ENCODE peak calls at places on chromosomes 13 and 19, in ten cellular contexts. One of them, this sample, is unnamed.

GRCh38 chr19:4870025-4870700 is 2.7 kb upstream of the PLIN3 start:
- DNase-seq in IMR-90: peak
- DNase-seq in fibroblast of pulmonary artery: peak
- DNase-seq in thyroid gland: no peak
- DNase-seq in GM12865: peak
- DNase-seq in lower leg skin: peak
- DNase-seq in neural progenitor cell: no peak
- DNase-seq in BJ: peak
- DNase-seq in uterus: peak
- DNase-seq in suprapubic skin: no peak
- DNase-seq in this sample: peak

GRCh38 chr13:28583661-28584091 is 75.3 kb upstream of the POMP start:
- DNase-seq in thyroid gland: no peak
- DNase-seq in lower leg skin: no peak
- DNase-seq in GM12865: no peak
- DNase-seq in neural progenitor cell: no peak
- DNase-seq in IMR-90: peak
- DNase-seq in uterus: no peak
- DNase-seq in suprapubic skin: no peak
- DNase-seq in fibroblast of pulmonary artery: no peak
- DNase-seq in BJ: no peak
- DNase-seq in this sample: no peak

GRCh38 chr13:67278230-67278629 is 48.1 kb upstream of the PCDH9 start:
- DNase-seq in uterus: no peak
- DNase-seq in fibroblast of pulmonary artery: peak
- DNase-seq in neural progenitor cell: no peak
- DNase-seq in thyroid gland: no peak
- DNase-seq in IMR-90: peak
- DNase-seq in GM12865: no peak
- DNase-seq in suprapubic skin: no peak
- DNase-seq in BJ: peak
- DNase-seq in lower leg skin: no peak
- DNase-seq in this sample: peak

GRCh38 chr19:13644648-13645047 is 119.7 kb upstream of the MRI1 start:
- DNase-seq in IMR-90: no peak
- DNase-seq in neural progenitor cell: no peak
- DNase-seq in suprapubic skin: no peak
- DNase-seq in lower leg skin: no peak
- DNase-seq in GM12865: peak
- DNase-seq in uterus: no peak
- DNase-seq in thyroid gland: no peak
- DNase-seq in BJ: no peak
- DNase-seq in fibroblast of pulmonary artery: no peak
- DNase-seq in this sample: no peak

GRCh38 chr13:39602277-39602613 is 748 bp downstream of the LHFPL6 start:
- DNase-seq in IMR-90: no peak
- DNase-seq in lower leg skin: no peak
- DNase-seq in GM12865: peak
- DNase-seq in suprapubic skin: no peak
- DNase-seq in neural progenitor cell: no peak
- DNase-seq in thyroid gland: no peak
- DNase-seq in uterus: no peak
- DNase-seq in fibroblast of pulmonary artery: no peak
- DNase-seq in BJ: no peak
- DNase-seq in this sample: no peak

GRCh38 chr13:112069063-112069726 is 2.2 kb downstream of the SOX1 start:
- DNase-seq in IMR-90: no peak
- DNase-seq in uterus: no peak
- DNase-seq in lower leg skin: no peak
- DNase-seq in suprapubic skin: no peak
- DNase-seq in thyroid gland: no peak
- DNase-seq in GM12865: no peak
- DNase-seq in BJ: no peak
- DNase-seq in neural progenitor cell: peak
- DNase-seq in fibroblast of pulmonary artery: no peak
- DNase-seq in this sample: no peak

GRCh38 chr13:40440990-40441820 is 225.2 kb downstream of the FOXO1 start:
- DNase-seq in IMR-90: no peak
- DNase-seq in uterus: peak
- DNase-seq in neural progenitor cell: no peak
- DNase-seq in GM12865: no peak
- DNase-seq in suprapubic skin: peak
- DNase-seq in lower leg skin: peak
- DNase-seq in thyroid gland: peak
- DNase-seq in BJ: no peak
- DNase-seq in fibroblast of pulmonary artery: peak
- DNase-seq in this sample: peak

GRCh38 chr13:39557285-39557955 is 45.6 kb downstream of the LHFPL6 start:
- DNase-seq in fibroblast of pulmonary artery: no peak
- DNase-seq in neural progenitor cell: no peak
- DNase-seq in IMR-90: no peak
- DNase-seq in suprapubic skin: no peak
- DNase-seq in thyroid gland: no peak
- DNase-seq in GM12865: no peak
- DNase-seq in BJ: no peak
- DNase-seq in lower leg skin: no peak
- DNase-seq in uterus: no peak
- DNase-seq in this sample: no peak

GRCh38 chr13:36101157-36101556 is 30.0 kb downstream of the DCLK1 start:
- DNase-seq in suprapubic skin: no peak
- DNase-seq in lower leg skin: no peak
- DNase-seq in IMR-90: no peak
- DNase-seq in GM12865: no peak
- DNase-seq in BJ: no peak
- DNase-seq in neural progenitor cell: no peak
- DNase-seq in thyroid gland: no peak
- DNase-seq in fibroblast of pulmonary artery: no peak
- DNase-seq in uterus: no peak
- DNase-seq in this sample: no peak

GRCh38 chr19:35347171-35347929 is at the start of gene FFAR1:
- DNase-seq in lower leg skin: no peak
- DNase-seq in GM12865: peak
- DNase-seq in thyroid gland: no peak
- DNase-seq in BJ: no peak
- DNase-seq in neural progenitor cell: no peak
- DNase-seq in fibroblast of pulmonary artery: no peak
- DNase-seq in IMR-90: no peak
- DNase-seq in uterus: no peak
- DNase-seq in suprapubic skin: peak
- DNase-seq in this sample: no peak

GRCh38 chr13:108257238-108257637 is 12.3 kb upstream of the TNFSF13B start:
- DNase-seq in IMR-90: no peak
- DNase-seq in fibroblast of pulmonary artery: no peak
- DNase-seq in suprapubic skin: no peak
- DNase-seq in thyroid gland: no peak
- DNase-seq in neural progenitor cell: no peak
- DNase-seq in lower leg skin: no peak
- DNase-seq in uterus: no peak
- DNase-seq in GM12865: no peak
- DNase-seq in BJ: no peak
- DNase-seq in this sample: no peak

GRCh38 chr19:5260381-5260967 is 80.1 kb downstream of the PTPRS start:
- DNase-seq in neural progenitor cell: no peak
- DNase-seq in lower leg skin: no peak
- DNase-seq in IMR-90: no peak
- DNase-seq in fibroblast of pulmonary artery: no peak
- DNase-seq in GM12865: no peak
- DNase-seq in suprapubic skin: no peak
- DNase-seq in uterus: no peak
- DNase-seq in BJ: no peak
- DNase-seq in thyroid gland: no peak
- DNase-seq in this sample: no peak

GRCh38 chr13:75383064-75383715 is 98.8 kb downstream of the TBC1D4 start:
- DNase-seq in neural progenitor cell: no peak
- DNase-seq in fibroblast of pulmonary artery: no peak
- DNase-seq in GM12865: no peak
- DNase-seq in BJ: no peak
- DNase-seq in IMR-90: no peak
- DNase-seq in uterus: no peak
- DNase-seq in thyroid gland: no peak
- DNase-seq in lower leg skin: no peak
- DNase-seq in suprapubic skin: no peak
- DNase-seq in this sample: no peak
- TF ChIP-seq CTCF in neural progenitor cell: no peak
- TF ChIP-seq CTCF in fibroblast of pulmonary artery: no peak
- TF ChIP-seq CTCF in GM12865: no peak
- TF ChIP-seq CTCF in BJ: no peak
- TF ChIP-seq CTCF in IMR-90: no peak
- TF ChIP-seq CTCF in uterus: no peak
- TF ChIP-seq CTCF in thyroid gland: no peak
- TF ChIP-seq CTCF in lower leg skin: no peak
- TF ChIP-seq CTCF in suprapubic skin: no peak
- TF ChIP-seq CTCF in this sample: no peak

GRCh38 chr19:20667281-20667680 is 5.9 kb upstream of the ZNF626 start:
- DNase-seq in BJ: no peak
- DNase-seq in thyroid gland: no peak
- DNase-seq in GM12865: no peak
- DNase-seq in IMR-90: no peak
- DNase-seq in suprapubic skin: no peak
- DNase-seq in fibroblast of pulmonary artery: no peak
- DNase-seq in uterus: no peak
- DNase-seq in lower leg skin: no peak
- DNase-seq in neural progenitor cell: no peak
- DNase-seq in this sample: no peak

GRCh38 chr19:20661150-20661819 is at the start of gene ZNF626:
- DNase-seq in GM12865: peak
- DNase-seq in thyroid gland: peak
- DNase-seq in uterus: peak
- DNase-seq in BJ: peak
- DNase-seq in IMR-90: peak
- DNase-seq in neural progenitor cell: peak
- DNase-seq in fibroblast of pulmonary artery: peak
- DNase-seq in suprapubic skin: peak
- DNase-seq in lower leg skin: peak
- DNase-seq in this sample: peak

GRCh38 chr19:20660473-20660872 is 898 bp downstream of the ZNF626 start:
- DNase-seq in lower leg skin: no peak
- DNase-seq in uterus: no peak
- DNase-seq in thyroid gland: no peak
- DNase-seq in IMR-90: no peak
- DNase-seq in neural progenitor cell: peak
- DNase-seq in GM12865: no peak
- DNase-seq in BJ: no peak
- DNase-seq in suprapubic skin: no peak
- DNase-seq in fibroblast of pulmonary artery: peak
- DNase-seq in this sample: no peak

GRCh38 chr19:20662421-20663105 is 1.2 kb upstream of the ZNF626 start:
- DNase-seq in BJ: no peak
- DNase-seq in thyroid gland: peak
- DNase-seq in fibroblast of pulmonary artery: no peak
- DNase-seq in GM12865: no peak
- DNase-seq in lower leg skin: no peak
- DNase-seq in neural progenitor cell: no peak
- DNase-seq in uterus: no peak
- DNase-seq in suprapubic skin: no peak
- DNase-seq in IMR-90: no peak
- DNase-seq in this sample: no peak

DNA sequence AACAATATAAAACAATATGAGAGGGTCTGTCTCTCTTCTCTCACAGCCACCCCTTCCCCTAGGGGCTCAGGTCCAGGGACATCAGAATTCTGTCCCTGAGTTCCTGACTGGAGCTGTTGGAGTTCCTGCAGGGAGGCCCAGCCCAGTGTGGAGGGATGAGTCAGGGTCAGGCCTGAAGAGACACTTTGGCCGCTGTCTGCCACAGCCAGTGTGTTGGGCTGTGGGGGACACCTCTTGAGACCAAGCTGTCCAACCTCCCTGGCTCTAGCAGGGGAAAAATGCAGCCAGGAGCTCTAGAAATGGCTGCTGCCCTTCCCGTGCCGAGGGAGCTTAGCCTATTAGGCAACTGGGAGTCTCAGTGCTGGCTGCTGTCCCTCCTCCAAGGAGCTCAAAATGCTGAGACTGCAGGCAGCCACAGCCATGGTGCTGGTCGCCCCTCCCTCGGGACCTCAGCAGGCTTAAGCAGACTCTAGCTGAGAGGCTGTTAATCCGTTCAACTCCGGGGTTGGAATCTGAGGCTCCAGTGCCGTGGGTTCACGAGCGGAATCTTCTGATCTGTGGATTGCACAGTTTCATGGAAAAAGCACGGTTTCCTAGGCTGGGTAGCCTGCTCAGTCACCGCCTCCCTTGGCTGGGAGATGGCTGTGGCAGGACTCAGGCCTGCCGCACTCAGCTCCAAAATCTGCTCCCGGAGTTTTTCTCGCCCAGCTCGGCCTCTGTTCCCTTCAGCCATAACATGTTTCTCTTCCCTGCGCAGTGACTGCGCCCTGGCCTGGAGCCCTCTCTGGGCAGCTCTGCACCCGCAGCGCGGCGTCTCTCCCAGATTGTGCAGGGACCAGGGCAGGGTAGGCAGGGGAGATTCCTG is 3.8 kb upstream of the ZNF626 start:
- DNase-seq in IMR-90: no peak
- DNase-seq in lower leg skin: no peak
- DNase-seq in fibroblast of pulmonary artery: peak
- DNase-seq in neural progenitor cell: peak
- DNase-seq in BJ: no peak
- DNase-seq in thyroid gland: peak
- DNase-seq in uterus: no peak
- DNase-seq in suprapubic skin: no peak
- DNase-seq in GM12865: no peak
- DNase-seq in this sample: peak
- H3K4me3 ChIP-seq in IMR-90: no peak
- H3K4me3 ChIP-seq in lower leg skin: no peak
- H3K4me3 ChIP-seq in fibroblast of pulmonary artery: no peak
- H3K4me3 ChIP-seq in neural progenitor cell: peak
- H3K4me3 ChIP-seq in BJ: no peak
- H3K4me3 ChIP-seq in thyroid gland: no peak
- H3K4me3 ChIP-seq in uterus: no peak
- H3K4me3 ChIP-seq in suprapubic skin: no peak
- H3K4me3 ChIP-seq in GM12865: no peak
- H3K4me3 ChIP-seq in this sample: no peak

GRCh38 chr13:31699650-31700049 is 39.7 kb upstream of the RXFP2 start:
- DNase-seq in neural progenitor cell: peak
- DNase-seq in suprapubic skin: no peak
- DNase-seq in thyroid gland: no peak
- DNase-seq in fibroblast of pulmonary artery: peak
- DNase-seq in BJ: no peak
- DNase-seq in IMR-90: no peak
- DNase-seq in uterus: no peak
- DNase-seq in lower leg skin: no peak
- DNase-seq in GM12865: no peak
- DNase-seq in this sample: peak
- TF ChIP-seq CTCF in neural progenitor cell: peak
- TF ChIP-seq CTCF in suprapubic skin: no peak
- TF ChIP-seq CTCF in thyroid gland: no peak
- TF ChIP-seq CTCF in fibroblast of pulmonary artery: peak
- TF ChIP-seq CTCF in BJ: no peak
- TF ChIP-seq CTCF in IMR-90: no peak
- TF ChIP-seq CTCF in uterus: no peak
- TF ChIP-seq CTCF in lower leg skin: no peak
- TF ChIP-seq CTCF in GM12865: no peak
- TF ChIP-seq CTCF in this sample: peak

DNA sequence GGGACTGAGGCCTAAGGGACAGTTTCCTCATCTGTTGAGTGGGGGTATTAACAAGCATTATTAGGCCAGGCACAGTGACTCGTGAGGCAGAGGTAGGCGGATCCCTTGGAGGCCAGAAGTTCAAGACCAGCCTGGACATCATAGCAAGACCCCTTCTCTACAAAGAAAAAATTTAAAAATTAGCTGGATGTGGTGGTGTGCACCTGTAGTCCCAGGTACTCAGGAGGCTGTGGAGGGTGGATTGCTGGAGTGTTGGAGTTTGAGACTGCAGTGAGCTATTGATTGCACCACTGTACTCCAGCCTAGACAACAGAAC is 11.3 kb upstream of the FOSB start:
- DNase-seq in GM12865: no peak
- DNase-seq in uterus: no peak
- DNase-seq in fibroblast of pulmonary artery: no peak
- DNase-seq in BJ: no peak
- DNase-seq in IMR-90: no peak
- DNase-seq in neural progenitor cell: no peak
- DNase-seq in suprapubic skin: no peak
- DNase-seq in thyroid gland: no peak
- DNase-seq in lower leg skin: no peak
- DNase-seq in this sample: no peak
- H3K4me3 ChIP-seq in GM12865: no peak
- H3K4me3 ChIP-seq in uterus: no peak
- H3K4me3 ChIP-seq in fibroblast of pulmonary artery: no peak
- H3K4me3 ChIP-seq in BJ: no peak
- H3K4me3 ChIP-seq in IMR-90: no peak
- H3K4me3 ChIP-seq in neural progenitor cell: no peak
- H3K4me3 ChIP-seq in suprapubic skin: no peak
- H3K4me3 ChIP-seq in thyroid gland: no peak
- H3K4me3 ChIP-seq in lower leg skin: no peak
- H3K4me3 ChIP-seq in this sample: no peak